ENCODE peak calls at places on chromosomes 16 and 17, in five cellular contexts. W is transverse colon; U is CD8-positive, alpha-beta memory T cell; E is astrocyte; N is ovary. Q is an unnamed sample.

GRCh38 chr17:60139438-60140285 is 10.1 kb upstream of the CA4 start:
- DNase-seq in W (peak), U (peak), E (peak), N (peak), Q (peak)

GRCh38 chr16:75218256-75219076 is at the start of gene CTRB1:
- DNase-seq in W (no peak), U (no peak), E (no peak), N (no peak), Q (no peak)

GRCh38 chr17:56638536-56639177 is 45.2 kb downstream of the NOG start:
- DNase-seq in W (no peak), U (no peak), E (no peak), N (no peak), Q (no peak)

GRCh38 chr16:27286446-27286845 is 17.9 kb upstream of the NSMCE1 start:
- DNase-seq in W (no peak), U (no peak), E (peak), N (no peak), Q (no peak)

GRCh38 chr16:58807276-58807675 is 73.2 kb upstream of the GOT2 start:
- DNase-seq in W (no peak), U (no peak), E (no peak), N (no peak), Q (no peak)

GRCh38 chr16:54939537-54940278 is 9.0 kb downstream of the IRX5 start:
- DNase-seq in W (no peak), U (no peak), E (no peak), N (no peak), Q (no peak)

GRCh38 chr17:61149862-61150362 is 249.7 kb upstream of the TBX2 start:
- DNase-seq in W (no peak), U (no peak), E (no peak), N (no peak), Q (no peak)

GRCh38 chr16:28836761-28837064 is 9.4 kb downstream of the TUFM start:
- DNase-seq in W (no peak), U (no peak), E (no peak), N (no peak), Q (no peak)

GRCh38 chr17:3038941-3039340 is 24.5 kb downstream of the OR1D5 start:
- DNase-seq in W (no peak), U (no peak), E (no peak), N (no peak), Q (no peak)

GRCh38 chr17:74387365-74388218 is 20.3 kb downstream of the GPR142 start:
- DNase-seq in W (no peak), U (no peak), E (no peak), N (no peak), Q (no peak)

GRCh38 chr17:40311575-40311974 is 2.6 kb downstream of the RARA start:
- DNase-seq in W (peak), U (no peak), E (no peak), N (peak), Q (peak)

GRCh38 chr17:37098910-37099664 is 150.3 kb downstream of the AATF start:
- DNase-seq in W (no peak), U (no peak), E (no peak), N (no peak), Q (no peak)

GRCh38 chr17:4940625-4941021 is 555 bp downstream of the RNF167 start:
- DNase-seq in W (peak), U (peak), E (no peak), N (no peak), Q (peak)

GRCh38 chr17:44263360-44263902 is 4.5 kb downstream of the SLC4A1 start:
- DNase-seq in W (no peak), U (no peak), E (no peak), N (no peak), Q (peak)

GRCh38 chr16:28835864-28836760 is 10.0 kb downstream of the TUFM start:
- DNase-seq in W (no peak), U (no peak), E (no peak), N (no peak), Q (no peak)

GRCh38 chr17:17944253-17944652 is 27.9 kb downstream of the TOM1L2 start:
- DNase-seq in W (no peak), U (no peak), E (no peak), N (no peak), Q (no peak)

GRCh38 chr16:23290189-23291062 is 11.7 kb upstream of the SCNN1B start:
- DNase-seq in W (no peak), U (no peak), E (no peak), N (no peak), Q (no peak)

GRCh38 chr16:66695474-66695934 is 1.0 kb downstream of the CMTM4 start:
- DNase-seq in W (peak), U (no peak), E (no peak), N (no peak), Q (no peak)

GRCh38 chr16:11556945-11557720 is 29.6 kb downstream of the LITAF start:
- DNase-seq in W (no peak), U (peak), E (no peak), N (no peak), Q (no peak)

GRCh38 chr16:83833921-83834320 is 26.1 kb downstream of the HSBP1 start:
- DNase-seq in W (no peak), U (no peak), E (no peak), N (no peak), Q (no peak)

GRCh38 chr17:1647802-1648581 is 1.7 kb downstream of the RILP start:
- DNase-seq in W (peak), U (no peak), E (no peak), N (peak), Q (no peak)

GRCh38 chr16:22948058-22948602 is 134.2 kb downstream of the HS3ST2 start:
- DNase-seq in W (no peak), U (no peak), E (no peak), N (no peak), Q (no peak)

GRCh38 chr16:65406933-65407332 is 285.1 kb upstream of the CDH11 start:
- DNase-seq in W (no peak), U (no peak), E (no peak), N (no peak), Q (no peak)

GRCh38 chr16:87834668-87835473 is 34.4 kb downstream of the SLC7A5 start:
- DNase-seq in W (no peak), U (no peak), E (no peak), N (no peak), Q (peak)

GRCh38 chr17:39240631-39241030 is 14.9 kb upstream of the STAC2 start:
- DNase-seq in W (no peak), U (no peak), E (no peak), N (no peak), Q (no peak)

GRCh38 chr17:6422654-6423241 is 12.2 kb downstream of the AIPL1 start:
- DNase-seq in W (no peak), U (no peak), E (no peak), N (no peak), Q (no peak)

GRCh38 chr16:23155445-23156049 is 6.3 kb upstream of the USP31 start:
- DNase-seq in W (peak), U (no peak), E (no peak), N (no peak), Q (no peak)

GRCh38 chr16:26701243-26701886 is 365.4 kb upstream of the C16orf82 start:
- DNase-seq in W (no peak), U (no peak), E (no peak), N (no peak), Q (no peak)

GRCh38 chr16:88531931-88532433 is 38.2 kb upstream of the ZC3H18 start:
- DNase-seq in W (no peak), U (no peak), E (no peak), N (no peak), Q (peak)

GRCh38 chr17:47802341-47803022 is 19.1 kb downstream of the OSBPL7 start:
- DNase-seq in W (peak), U (peak), E (peak), N (no peak), Q (no peak)

GRCh38 chr17:29568331-29569244 is at the start of gene TP53I13:
- DNase-seq in W (peak), U (peak), E (peak), N (peak), Q (peak)

GRCh38 chr16:12625068-12625467 is 178.6 kb downstream of the CPPED1 start:
- DNase-seq in W (no peak), U (no peak), E (no peak), N (no peak), Q (no peak)

GRCh38 chr17:74466111-74466784 is at the start of gene CD300A:
- DNase-seq in W (no peak), U (no peak), E (no peak), N (no peak), Q (peak)

GRCh38 chr16:27718767-27719445 is 169.0 kb downstream of the KATNIP start:
- DNase-seq in W (no peak), U (no peak), E (no peak), N (no peak), Q (no peak)

GRCh38 chr17:73546121-73546520 is 98.1 kb downstream of the SDK2 start:
- DNase-seq in W (no peak), U (no peak), E (no peak), N (no peak), Q (no peak)

DNA sequence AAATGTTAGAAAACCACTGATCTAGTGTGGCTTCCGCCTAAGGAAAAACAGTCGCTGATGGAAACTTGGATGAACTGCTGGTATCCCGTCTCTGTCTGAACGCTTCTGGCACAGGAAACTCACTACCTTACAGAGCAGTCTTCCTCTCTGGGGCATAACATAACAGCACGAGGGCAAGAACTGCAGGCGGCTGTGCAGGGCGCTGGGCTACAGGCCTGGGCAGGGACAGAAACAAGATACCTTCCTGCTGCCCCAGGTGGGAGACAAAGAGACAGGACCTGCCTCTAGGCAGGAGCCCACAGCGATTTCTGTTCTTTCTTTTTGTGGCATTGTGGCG is 10.5 kb downstream of the MXRA7 start:
- DNase-seq in W (no peak), U (peak), E (no peak), N (no peak), Q (no peak)
- H3K27ac ChIP-seq in W (peak), U (no peak), E (peak), N (peak), Q (peak)

GRCh38 chr17:50274142-50274944 is at the start of gene TMEM92:
- DNase-seq in W (peak), U (no peak), E (no peak), N (peak), Q (no peak)
- H3K4me3 ChIP-seq in W (peak), U (no peak), E (peak), N (peak), Q (peak)

DNA sequence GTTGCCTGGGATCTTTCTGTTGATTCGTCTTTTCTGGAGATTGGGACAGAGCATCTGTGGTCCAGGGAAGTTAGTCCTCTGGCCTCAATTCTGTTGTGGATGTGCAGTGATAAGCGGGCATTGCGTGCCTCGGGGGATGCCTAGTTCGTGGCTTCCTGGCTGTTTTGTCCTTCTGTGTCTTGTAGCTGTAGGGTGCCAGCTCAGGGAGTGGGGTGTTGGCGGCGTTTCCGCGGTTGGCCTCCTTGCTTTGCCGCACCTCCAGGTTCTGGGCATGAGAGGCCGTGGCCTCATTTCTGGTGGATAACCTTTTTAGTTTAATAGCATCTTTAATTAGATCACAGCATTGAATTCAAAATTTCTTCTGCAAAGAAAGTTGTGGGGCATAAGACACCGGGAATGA is 1.4 kb upstream of the JPT2 start:
- DNase-seq in W (no peak), U (no peak), E (no peak), N (no peak), Q (no peak)
- H3K27ac ChIP-seq in W (no peak), U (no peak), E (no peak), N (no peak), Q (no peak)

DNA sequence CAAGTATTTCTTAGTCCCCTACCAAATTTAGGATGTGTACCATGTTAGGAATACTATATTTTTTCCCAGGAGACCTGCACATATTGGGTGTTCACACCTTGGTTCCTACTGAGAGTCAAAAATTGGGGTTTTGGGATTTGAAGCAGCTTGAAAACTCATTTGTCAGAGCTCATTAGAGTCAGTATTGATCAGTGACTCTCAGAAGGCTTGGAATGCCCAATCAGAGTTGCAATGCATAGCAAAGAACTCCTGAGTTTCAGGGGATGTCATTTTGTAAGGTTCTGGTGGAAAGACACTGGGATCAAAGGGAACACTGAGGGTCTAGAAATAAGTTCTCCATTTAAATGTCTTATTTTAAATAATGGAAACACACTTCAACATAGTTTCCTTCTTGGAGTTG is 5.1 kb downstream of the HLF start:
- DNase-seq in W (no peak), U (no peak), E (no peak), N (no peak), Q (no peak)
- H3K4me3 ChIP-seq in W (no peak), U (no peak), E (no peak), N (no peak), Q (no peak)

GRCh38 chr17:49763735-49764558 is at the start of gene FAM117A:
- DNase-seq in W (peak), U (peak), E (peak), N (peak), Q (peak)
- H3K27ac ChIP-seq in W (peak), U (peak), E (no peak), N (no peak), Q (peak)

GRCh38 chr17:82334204-82334621 is 647 bp upstream of the SECTM1 start:
- DNase-seq in W (no peak), U (no peak), E (no peak), N (no peak), Q (peak)
- H3K4me3 ChIP-seq in W (peak), U (peak), E (no peak), N (peak), Q (peak)

DNA sequence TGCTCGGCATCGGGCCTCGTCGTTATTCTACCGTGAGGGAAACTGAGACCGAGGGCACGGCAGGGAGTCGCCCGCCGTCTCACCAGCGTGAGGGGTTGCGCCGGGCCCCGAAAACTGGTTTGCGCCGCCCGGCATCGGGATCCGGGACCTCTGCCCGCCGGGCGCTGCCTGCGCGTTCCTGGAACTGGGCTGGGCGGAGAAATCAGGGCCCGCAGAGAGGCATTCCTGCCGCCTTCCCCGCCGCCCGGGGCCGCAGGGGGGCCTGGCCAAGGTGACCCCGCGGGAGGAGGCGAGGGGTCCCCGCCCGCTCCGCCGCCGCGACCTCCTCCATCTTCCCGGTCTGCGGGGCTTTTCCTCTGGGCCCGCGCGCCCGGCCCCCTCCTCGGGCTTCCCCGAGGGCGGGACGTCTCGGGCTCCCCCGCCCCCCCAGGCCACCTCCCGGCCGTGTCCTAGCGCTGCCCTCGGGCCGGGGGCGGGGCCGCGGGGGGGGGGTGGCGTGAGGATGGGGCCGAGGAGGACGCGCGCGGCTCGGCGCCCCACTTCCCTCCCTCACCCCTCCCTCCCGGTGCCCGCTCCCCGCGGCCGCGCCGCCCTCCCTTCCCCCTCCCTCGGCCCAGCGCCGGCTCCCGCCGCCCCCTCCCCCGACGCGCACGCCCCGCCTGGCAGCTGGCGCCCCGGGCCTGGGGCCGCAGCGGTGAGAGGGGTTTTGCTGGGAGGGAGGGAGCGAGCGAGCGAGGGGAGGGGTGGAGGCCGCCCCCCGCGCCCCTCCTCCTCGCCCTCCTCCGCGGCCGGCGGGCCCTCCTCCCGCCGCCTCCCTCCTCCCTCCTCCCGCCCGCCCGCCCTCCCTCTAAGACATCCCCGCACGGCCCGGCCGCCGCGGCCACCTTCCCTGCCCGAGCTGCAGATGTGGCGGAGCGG is at the start of gene GLIS2:
- DNase-seq in W (peak), U (peak), E (peak), N (peak), Q (peak)
- H3K27ac ChIP-seq in W (peak), U (no peak), E (peak), N (peak), Q (peak)

Q was measured in right cardiac atrium.